ENCODE peak calls at places on chromosomes 1 and 21, in five cellular contexts. S is naive thymus-derived CD4-positive, alpha-beta T cell; X is AG04450; D is psoas muscle; K is CD4-positive, CD25-positive, alpha-beta regulatory T cell. J is an unnamed sample.

GRCh38 chr1:40401427-40402201 is 28.1 kb downstream of the SMAP2 start:
- DNase-seq in S (no peak), X (no peak), D (no peak), K (no peak), J (no peak)

GRCh38 chr21:20040768-20041167 is 957.4 kb upstream of the NCAM2 start:
- DNase-seq in S (no peak), X (no peak), D (no peak), K (no peak), J (no peak)

GRCh38 chr21:46368533-46369285 is 44.8 kb downstream of the PCNT start:
- DNase-seq in S (peak; percentile 6), K (peak; percentile 63), D (no peak), X (no peak), J (no peak)

GRCh38 chr1:8663915-8664331 is 153.5 kb downstream of the RERE start:
- DNase-seq in S (peak; percentile 15), K (peak; percentile 67), X (no peak), D (no peak), J (no peak)

GRCh38 chr1:180925471-180926051 is 12.9 kb downstream of the KIAA1614 start:
- DNase-seq in K (no peak), D (no peak), X (no peak), S (no peak), J (no peak)

GRCh38 chr1:75950176-75950575 is 18.0 kb upstream of the ASB17 start:
- DNase-seq in S (no peak), D (no peak), X (no peak), K (no peak), J (no peak)

GRCh38 chr1:179234863-179235262 is 5.4 kb upstream of the ABL2 start:
- DNase-seq in S (no peak), D (no peak), K (no peak), X (no peak), J (no peak)

GRCh38 chr1:10671551-10672375 is 124.7 kb downstream of the CASZ1 start:
- DNase-seq in X (no peak), K (no peak), D (no peak), S (no peak), J (no peak)

GRCh38 chr21:44267655-44268142 is 6.0 kb upstream of the DNMT3L start:
- DNase-seq in S (no peak), K (peak; percentile 33), D (peak; percentile 83), X (no peak), J (no peak)

GRCh38 chr1:101945884-101946283 is 50.8 kb downstream of the OLFM3 start:
- DNase-seq in D (no peak), X (no peak), K (no peak), S (no peak), J (no peak)

GRCh38 chr21:35025206-35026152 is 23.6 kb downstream of the RUNX1 start:
- DNase-seq in K (no peak), X (no peak), D (no peak), S (no peak), J (no peak)

GRCh38 chr1:169568497-169568896 is 17.8 kb downstream of the F5 start:
- DNase-seq in S (no peak), D (no peak), X (no peak), K (no peak), J (no peak)

DNA sequence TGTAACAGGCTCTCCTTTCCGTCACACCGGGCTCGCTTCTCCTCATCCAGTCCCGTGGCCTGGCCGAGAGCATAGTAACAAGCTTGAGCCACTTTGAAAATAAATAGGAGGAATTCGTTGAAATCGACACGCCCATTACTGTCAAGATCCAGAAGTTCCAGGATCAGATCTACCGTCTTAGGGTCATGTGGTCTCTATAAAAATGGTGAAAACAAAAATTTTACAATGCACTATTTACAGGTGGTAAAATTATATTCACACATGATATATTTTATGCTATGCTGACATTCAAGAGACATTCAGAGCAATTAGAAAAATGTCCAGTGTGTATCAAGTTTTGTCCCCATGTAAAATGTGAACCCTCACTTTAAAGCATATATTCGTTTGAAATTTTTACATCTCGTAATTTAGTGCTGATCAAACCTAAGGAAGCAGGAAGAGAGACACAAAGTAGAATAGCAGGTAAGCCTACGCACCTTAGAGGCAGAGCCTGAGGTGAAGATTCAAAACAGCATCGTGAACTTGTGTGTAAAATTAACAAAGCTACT is 2.3 kb downstream of the TCHH start:
- DNase-seq in K (no peak), X (no peak), S (no peak), D (no peak), J (no peak)
- H3K9me3 ChIP-seq in K (no peaks in the 10 kb centered on the region), X (peaks cover 24% of the 10 kb centered on the region), S (no peaks in the 10 kb centered on the region), D (no peaks in the 10 kb centered on the region), J (no peaks in the 10 kb centered on the region)

GRCh38 chr1:4749406-4749805 is 95.0 kb downstream of the AJAP1 start:
- DNase-seq in K (no peak), X (no peak), D (no peak), S (no peak), J (no peak)
- H3K9me3 ChIP-seq in K (no peaks in the 10 kb centered on the region), X (peaks cover 90% of the 10 kb centered on the region), D (no peaks in the 10 kb centered on the region), S (peaks cover 3% of the 10 kb centered on the region), J (no peaks in the 10 kb centered on the region)

DNA sequence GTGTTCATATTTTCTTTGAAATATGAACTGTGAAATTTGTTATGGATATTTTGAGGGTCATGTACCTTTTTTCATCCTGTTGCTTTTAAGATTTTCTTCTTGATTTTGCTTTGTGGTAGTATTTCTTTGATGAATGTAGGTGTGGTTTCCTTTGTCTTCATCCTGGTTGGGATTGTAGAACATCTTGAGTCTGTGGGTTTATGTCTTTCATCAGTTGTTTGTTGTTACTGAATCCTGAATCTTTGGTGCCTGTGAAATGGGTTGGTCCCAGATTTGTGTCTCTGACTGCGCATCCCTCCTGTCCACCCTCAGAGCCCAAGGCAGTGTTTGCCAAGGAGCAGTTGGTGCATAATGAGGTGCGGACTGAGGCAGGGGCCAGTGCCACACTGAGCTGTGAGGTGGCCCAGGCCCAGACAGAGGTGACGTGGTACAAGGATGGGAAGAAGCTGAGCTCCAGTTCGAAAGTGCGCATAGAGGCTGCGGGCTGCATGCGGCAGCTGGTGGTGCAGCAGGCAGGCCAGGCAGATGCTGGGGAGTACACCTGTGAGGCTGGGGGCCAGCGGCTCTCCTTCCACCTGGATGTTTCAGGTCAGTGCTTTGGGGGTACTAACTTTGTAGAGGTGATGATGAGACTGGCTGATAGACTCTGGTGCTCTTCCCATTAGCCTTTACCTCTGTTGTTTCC is 38.5 kb downstream of the OBSCN start:
- DNase-seq in X (no peak), S (no peak), K (no peak), D (no peak), J (no peak)
- H3K9me3 ChIP-seq in X (peaks cover 23% of the 10 kb centered on the region), S (peaks cover 50% of the 10 kb centered on the region), K (peaks cover 51% of the 10 kb centered on the region), D (no peaks in the 10 kb centered on the region), J (peaks cover 9% of the 10 kb centered on the region)

DNA sequence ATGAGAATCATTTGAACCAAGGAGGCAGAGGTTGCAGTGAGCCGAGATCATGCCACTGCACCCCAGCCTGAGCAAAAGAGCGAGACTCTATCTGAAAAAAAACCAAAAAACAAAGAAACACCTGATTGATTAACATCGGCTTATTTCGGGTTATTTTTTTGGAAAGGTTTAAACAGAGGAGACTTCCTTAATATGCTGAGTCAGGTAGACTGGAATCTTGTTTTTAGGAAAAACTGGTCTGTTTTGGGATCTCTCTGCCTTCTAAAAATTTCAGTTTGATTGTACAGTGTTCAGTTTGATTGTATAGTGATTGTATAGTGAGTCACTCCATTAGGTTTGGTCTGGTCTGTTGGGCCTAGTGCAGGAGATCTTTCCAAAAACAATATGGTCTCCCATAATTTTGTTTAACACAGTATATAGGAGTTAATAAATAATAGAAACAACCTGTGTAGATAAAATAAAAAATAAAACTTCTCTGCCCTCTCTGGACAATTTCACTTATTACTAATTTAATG is 196.3 kb upstream of the CHRM3 start:
- DNase-seq in S (no peak), D (no peak), X (no peak), K (no peak), J (no peak)
- H3K9me3 ChIP-seq in S (no peaks in the 10 kb centered on the region), D (no peaks in the 10 kb centered on the region), X (peaks cover 3% of the 10 kb centered on the region), K (no peaks in the 10 kb centered on the region), J (no peaks in the 10 kb centered on the region)

GRCh38 chr1:79614762-79615161 is 608.2 kb upstream of the ADGRL4 start:
- DNase-seq in X (no peak), D (no peak), K (no peak), S (no peak), J (no peak)
- H3K9me3 ChIP-seq in X (no peaks in the 10 kb centered on the region), D (no peaks in the 10 kb centered on the region), K (no peaks in the 10 kb centered on the region), S (no peaks in the 10 kb centered on the region), J (no peaks in the 10 kb centered on the region)

GRCh38 chr1:233465745-233466343 is 138.3 kb downstream of the MAP3K21 start:
- DNase-seq in D (no peak), X (no peak), S (no peak), K (no peak), J (no peak)
- H3K9me3 ChIP-seq in D (no peaks in the 10 kb centered on the region), X (peaks cover 11% of the 10 kb centered on the region), S (no peaks in the 10 kb centered on the region), K (no peaks in the 10 kb centered on the region), J (no peaks in the 10 kb centered on the region)

DNA sequence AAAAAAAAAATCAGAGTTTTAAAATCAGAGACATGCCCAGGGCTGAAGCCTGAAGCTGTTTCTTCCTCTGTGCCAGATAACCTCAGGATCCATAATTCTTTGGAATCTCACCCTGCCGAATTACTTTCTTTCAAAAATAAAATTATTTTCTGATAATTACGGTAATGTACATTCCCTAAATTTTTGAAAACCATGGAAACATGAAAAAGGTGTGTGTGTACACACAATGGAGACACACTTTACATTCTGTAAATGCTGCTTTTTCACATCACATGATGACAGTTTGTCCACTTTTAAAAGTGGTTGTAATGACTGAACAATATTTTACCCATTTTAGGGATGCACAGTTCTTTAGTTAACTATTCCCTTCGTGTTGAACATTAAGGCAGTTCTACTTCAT is 21.5 kb downstream of the CRCT1 start:
- DNase-seq in S (no peak), X (no peak), K (no peak), D (no peak), J (no peak)
- H3K9me3 ChIP-seq in S (no peaks in the 10 kb centered on the region), X (peaks cover 22% of the 10 kb centered on the region), K (no peaks in the 10 kb centered on the region), D (peaks cover 3% of the 10 kb centered on the region), J (no peaks in the 10 kb centered on the region)

GRCh38 chr1:228297822-228298221 is 90.0 kb downstream of the OBSCN start:
- DNase-seq in X (no peak), D (peak; percentile 55), K (no peak), S (no peak), J (no peak)

GRCh38 chr1:228298471-228298870 is 90.6 kb downstream of the OBSCN start:
- DNase-seq in S (no peak), D (no peak), X (no peak), K (no peak), J (no peak)

GRCh38 chr1:228295981-228296380 is 88.1 kb downstream of the OBSCN start:
- DNase-seq in S (no peak), X (no peak), D (no peak), K (no peak), J (no peak)

GRCh38 chr1:228299211-228299610 is 91.4 kb downstream of the OBSCN start:
- DNase-seq in S (no peak), D (no peak), K (no peak), X (no peak), J (no peak)

GRCh38 chr1:228297242-228297641 is 89.4 kb downstream of the OBSCN start:
- DNase-seq in S (no peak), D (no peak), K (no peak), X (no peak), J (no peak)
- H3K9me3 ChIP-seq in S (peaks cover 14% of the 10 kb centered on the region), D (no peaks in the 10 kb centered on the region), K (peaks cover 22% of the 10 kb centered on the region), X (no peaks in the 10 kb centered on the region), J (no peaks in the 10 kb centered on the region)

GRCh38 chr1:197083474-197083873 is 16.4 kb upstream of the F13B start:
- DNase-seq in D (no peak), K (no peak), S (no peak), X (no peak), J (no peak)
- H3K9me3 ChIP-seq in D (no peaks in the 10 kb centered on the region), K (peaks cover 20% of the 10 kb centered on the region), S (peaks cover 8% of the 10 kb centered on the region), X (peaks cover 7% of the 10 kb centered on the region), J (no peaks in the 10 kb centered on the region)

J was measured in T-helper 17 cell.